ENCODE peak calls at places on chromosomes 16 and 17, in ten cellular contexts. One of them, this sample, is unnamed.

GRCh38 chr17:50647187-50647586 is 12.5 kb downstream of the ABCC3 start:
- DNase-seq in IMR-90: no peak
- DNase-seq in thoracic aorta: no peak
- DNase-seq in heart left ventricle: no peak
- DNase-seq in lower lobe of right lung: no peak
- DNase-seq in adrenal gland: no peak
- DNase-seq in kidney: peak; percentile 18
- DNase-seq in DND-41: no peak
- DNase-seq in lung: no peak
- DNase-seq in SK-N-SH: no peak
- DNase-seq in this sample: no peak

GRCh38 chr16:11114366-11115164 is 141.4 kb downstream of the SOCS1 start:
- DNase-seq in SK-N-SH: no peak
- DNase-seq in kidney: no peak
- DNase-seq in DND-41: peak; percentile 87
- DNase-seq in lower lobe of right lung: no peak
- DNase-seq in thoracic aorta: no peak
- DNase-seq in heart left ventricle: no peak
- DNase-seq in adrenal gland: no peak
- DNase-seq in lung: no peak
- DNase-seq in IMR-90: no peak
- DNase-seq in this sample: no peak

GRCh38 chr17:30551666-30552339 is 74.6 kb downstream of the GOSR1 start:
- DNase-seq in IMR-90: no peak
- DNase-seq in adrenal gland: no peak
- DNase-seq in SK-N-SH: no peak
- DNase-seq in heart left ventricle: no peak
- DNase-seq in lung: no peak
- DNase-seq in thoracic aorta: no peak
- DNase-seq in kidney: no peak
- DNase-seq in lower lobe of right lung: no peak
- DNase-seq in DND-41: no peak
- DNase-seq in this sample: no peak

GRCh38 chr17:72699566-72699965 is 392.9 kb downstream of the SLC39A11 start:
- DNase-seq in kidney: no peak
- DNase-seq in lower lobe of right lung: no peak
- DNase-seq in heart left ventricle: no peak
- DNase-seq in SK-N-SH: no peak
- DNase-seq in IMR-90: peak; percentile 39
- DNase-seq in DND-41: no peak
- DNase-seq in thoracic aorta: no peak
- DNase-seq in lung: no peak
- DNase-seq in adrenal gland: no peak
- DNase-seq in this sample: no peak

GRCh38 chr17:82823004-82823403 is 16.8 kb downstream of the ZNF750 start:
- DNase-seq in kidney: peak; percentile 26
- DNase-seq in DND-41: no peak
- DNase-seq in lower lobe of right lung: peak; percentile 41
- DNase-seq in IMR-90: no peak
- DNase-seq in SK-N-SH: peak; percentile 52
- DNase-seq in lung: no peak
- DNase-seq in heart left ventricle: peak; percentile 48
- DNase-seq in thoracic aorta: no peak
- DNase-seq in adrenal gland: no peak
- DNase-seq in this sample: no peak

GRCh38 chr17:2680961-2681360 is 30.6 kb downstream of the CLUH start:
- DNase-seq in IMR-90: no peak
- DNase-seq in lung: no peak
- DNase-seq in lower lobe of right lung: no peak
- DNase-seq in DND-41: no peak
- DNase-seq in adrenal gland: no peak
- DNase-seq in kidney: no peak
- DNase-seq in thoracic aorta: no peak
- DNase-seq in heart left ventricle: no peak
- DNase-seq in SK-N-SH: no peak
- DNase-seq in this sample: no peak

GRCh38 chr17:42135664-42136653 is 13.4 kb downstream of the HSPB9 start:
- DNase-seq in DND-41: no peak
- DNase-seq in lower lobe of right lung: peak; percentile 90
- DNase-seq in SK-N-SH: no peak
- DNase-seq in lung: peak; percentile 90
- DNase-seq in heart left ventricle: peak; percentile 75
- DNase-seq in thoracic aorta: no peak
- DNase-seq in IMR-90: peak; percentile 85
- DNase-seq in adrenal gland: peak; percentile 92
- DNase-seq in kidney: peak; percentile 93
- DNase-seq in this sample: no peak

GRCh38 chr16:17529982-17530760 is 59.4 kb upstream of the XYLT1 start:
- DNase-seq in thoracic aorta: no peak
- DNase-seq in lung: no peak
- DNase-seq in kidney: no peak
- DNase-seq in lower lobe of right lung: no peak
- DNase-seq in heart left ventricle: no peak
- DNase-seq in SK-N-SH: no peak
- DNase-seq in IMR-90: no peak
- DNase-seq in DND-41: no peak
- DNase-seq in adrenal gland: no peak
- DNase-seq in this sample: no peak

DNA sequence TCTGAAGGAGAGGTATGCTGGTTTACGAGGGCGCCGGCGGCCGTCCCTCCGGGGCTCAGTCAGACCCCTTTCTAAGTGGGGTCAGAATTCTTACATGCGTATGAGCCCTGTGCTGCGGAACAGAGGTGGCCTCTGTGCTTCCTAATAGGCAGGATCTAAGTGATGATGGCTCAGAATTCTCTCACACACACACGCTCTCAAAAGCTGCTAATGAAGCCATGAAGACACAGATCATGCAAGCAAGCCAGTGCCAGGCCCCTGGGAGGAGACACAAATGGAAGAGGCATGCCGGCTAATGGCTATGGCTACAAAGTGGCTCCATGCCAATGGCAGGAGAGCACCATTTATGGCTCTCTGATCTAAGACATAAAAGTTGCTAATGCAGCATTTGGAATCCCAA is 24.7 kb downstream of the NPLOC4 start:
- DNase-seq in SK-N-SH: no peak
- DNase-seq in thoracic aorta: no peak
- DNase-seq in adrenal gland: no peak
- DNase-seq in kidney: peak; percentile 19
- DNase-seq in lung: no peak
- DNase-seq in DND-41: no peak
- DNase-seq in IMR-90: no peak
- DNase-seq in lower lobe of right lung: no peak
- DNase-seq in heart left ventricle: no peak
- DNase-seq in this sample: no peak
- H3K27ac ChIP-seq in SK-N-SH: no peak overlapping the region
- H3K27ac ChIP-seq in thoracic aorta: no peak overlapping the region
- H3K27ac ChIP-seq in adrenal gland: no peak overlapping the region
- H3K27ac ChIP-seq in kidney: no peak overlapping the region
- H3K27ac ChIP-seq in lung: no peak overlapping the region
- H3K27ac ChIP-seq in DND-41: no peak overlapping the region
- H3K27ac ChIP-seq in IMR-90: no peak overlapping the region
- H3K27ac ChIP-seq in lower lobe of right lung: no peak overlapping the region
- H3K27ac ChIP-seq in heart left ventricle: peak overlapping the region; percentile 67
- H3K27ac ChIP-seq in this sample: no peak overlapping the region

GRCh38 chr16:10040136-10041080 is 141.8 kb downstream of the GRIN2A start:
- DNase-seq in thoracic aorta: no peak
- DNase-seq in SK-N-SH: peak; percentile 27
- DNase-seq in heart left ventricle: no peak
- DNase-seq in DND-41: no peak
- DNase-seq in kidney: no peak
- DNase-seq in lower lobe of right lung: no peak
- DNase-seq in lung: no peak
- DNase-seq in IMR-90: no peak
- DNase-seq in adrenal gland: no peak
- DNase-seq in this sample: no peak

GRCh38 chr16:10036951-10037350 is 145.3 kb downstream of the GRIN2A start:
- DNase-seq in thoracic aorta: no peak
- DNase-seq in lower lobe of right lung: no peak
- DNase-seq in kidney: no peak
- DNase-seq in lung: no peak
- DNase-seq in adrenal gland: no peak
- DNase-seq in IMR-90: no peak
- DNase-seq in DND-41: no peak
- DNase-seq in SK-N-SH: no peak
- DNase-seq in heart left ventricle: no peak
- DNase-seq in this sample: no peak

GRCh38 chr16:10045291-10045775 is 136.9 kb downstream of the GRIN2A start:
- DNase-seq in adrenal gland: peak; percentile 72
- DNase-seq in SK-N-SH: no peak
- DNase-seq in heart left ventricle: no peak
- DNase-seq in IMR-90: no peak
- DNase-seq in thoracic aorta: no peak
- DNase-seq in lung: no peak
- DNase-seq in kidney: no peak
- DNase-seq in lower lobe of right lung: no peak
- DNase-seq in DND-41: no peak
- DNase-seq in this sample: no peak

GRCh38 chr16:10037771-10038170 is 144.5 kb downstream of the GRIN2A start:
- DNase-seq in adrenal gland: no peak
- DNase-seq in kidney: no peak
- DNase-seq in lower lobe of right lung: no peak
- DNase-seq in DND-41: no peak
- DNase-seq in lung: no peak
- DNase-seq in thoracic aorta: no peak
- DNase-seq in SK-N-SH: no peak
- DNase-seq in IMR-90: no peak
- DNase-seq in heart left ventricle: no peak
- DNase-seq in this sample: no peak

DNA sequence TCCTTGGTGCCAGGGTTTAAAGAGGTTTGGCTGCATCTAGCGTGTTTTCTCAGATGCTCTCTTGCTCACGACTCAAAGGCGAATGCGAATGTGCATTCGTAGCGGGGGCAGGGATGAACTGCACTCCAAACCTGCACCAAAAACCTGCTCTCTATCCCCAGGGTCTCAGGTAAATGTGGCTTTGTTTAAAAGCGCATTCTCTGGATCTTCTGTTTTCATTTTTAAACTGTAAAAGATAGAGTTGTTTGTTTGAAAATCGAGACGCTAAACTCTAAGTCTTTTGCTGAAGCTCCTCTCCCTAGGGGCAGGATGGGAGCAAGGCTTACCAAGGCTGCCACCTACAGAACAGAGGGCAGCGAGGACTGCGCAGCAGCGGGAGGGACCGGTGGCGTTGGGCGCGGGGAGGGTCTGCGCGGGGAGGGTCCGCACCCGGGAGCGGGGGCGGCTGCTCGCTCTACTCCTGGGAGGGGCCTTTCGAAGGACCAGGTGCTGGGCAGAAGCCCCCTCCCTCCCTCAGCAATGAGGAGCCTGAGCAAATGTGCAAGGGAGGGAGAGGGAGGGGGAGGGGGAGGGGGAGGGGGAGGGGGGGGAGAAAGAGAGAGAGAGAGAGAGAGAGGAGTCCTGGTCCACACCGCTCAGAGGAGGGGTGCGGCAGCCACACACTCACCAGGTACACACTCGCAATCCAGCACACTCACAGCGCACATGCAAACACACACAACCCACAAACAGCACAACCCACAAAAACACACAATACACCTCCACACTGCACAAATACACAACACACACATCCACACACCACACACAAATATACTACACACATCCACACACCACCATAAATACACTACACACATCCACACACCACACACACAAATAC is 142.8 kb downstream of the GRIN2A start:
- DNase-seq in heart left ventricle: no peak
- DNase-seq in adrenal gland: no peak
- DNase-seq in lung: no peak
- DNase-seq in SK-N-SH: peak; percentile 77
- DNase-seq in thoracic aorta: no peak
- DNase-seq in IMR-90: no peak
- DNase-seq in DND-41: no peak
- DNase-seq in kidney: peak; percentile 72
- DNase-seq in lower lobe of right lung: no peak
- DNase-seq in this sample: no peak
- TF ChIP-seq CTCF in heart left ventricle: no peak
- TF ChIP-seq CTCF in adrenal gland: no peak
- TF ChIP-seq CTCF in lung: no peak
- TF ChIP-seq CTCF in SK-N-SH: no peak
- TF ChIP-seq CTCF in thoracic aorta: peak; percentile 33
- TF ChIP-seq CTCF in IMR-90: no peak
- TF ChIP-seq CTCF in DND-41: peak; percentile 33
- TF ChIP-seq CTCF in kidney: peak; percentile 21
- TF ChIP-seq CTCF in lower lobe of right lung: no peak
- TF ChIP-seq CTCF in this sample: no peak

DNA sequence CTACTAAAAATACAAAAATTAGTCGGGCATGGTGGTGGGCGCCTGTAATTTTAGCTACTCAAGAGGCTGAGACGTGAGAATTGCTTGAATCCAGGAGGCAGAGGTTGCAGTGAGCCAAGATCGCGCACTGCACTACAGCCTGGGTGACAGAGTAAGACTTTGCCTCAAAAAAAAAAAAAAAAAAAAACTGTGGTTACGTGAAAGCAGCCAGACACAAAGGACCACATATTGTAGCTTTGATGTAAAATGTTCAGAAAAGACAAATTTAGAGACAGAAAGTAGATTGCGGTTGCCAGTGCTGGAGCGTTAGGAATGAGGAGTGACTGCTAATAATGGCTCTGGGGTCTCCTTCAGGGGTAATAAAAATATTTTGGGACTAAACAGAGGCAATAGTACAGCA is 4.0 kb upstream of the MEAK7 start:
- DNase-seq in thoracic aorta: no peak
- DNase-seq in SK-N-SH: no peak
- DNase-seq in lower lobe of right lung: peak; percentile 28
- DNase-seq in lung: no peak
- DNase-seq in IMR-90: no peak
- DNase-seq in adrenal gland: no peak
- DNase-seq in kidney: no peak
- DNase-seq in heart left ventricle: no peak
- DNase-seq in DND-41: peak; percentile 15
- DNase-seq in this sample: no peak
- H3K4me3 ChIP-seq in thoracic aorta: no peak overlapping the region
- H3K4me3 ChIP-seq in SK-N-SH: no peak overlapping the region
- H3K4me3 ChIP-seq in lower lobe of right lung: no peak overlapping the region
- H3K4me3 ChIP-seq in lung: no peak overlapping the region
- H3K4me3 ChIP-seq in IMR-90: no peak overlapping the region
- H3K4me3 ChIP-seq in adrenal gland: no peak overlapping the region
- H3K4me3 ChIP-seq in kidney: no peak overlapping the region
- H3K4me3 ChIP-seq in heart left ventricle: no peak overlapping the region
- H3K4me3 ChIP-seq in DND-41: no peak overlapping the region
- H3K4me3 ChIP-seq in this sample: no peak overlapping the region

GRCh38 chr16:88436796-88437195 is 16.3 kb upstream of the ZFPM1 start:
- DNase-seq in kidney: no peak
- DNase-seq in DND-41: no peak
- DNase-seq in thoracic aorta: no peak
- DNase-seq in lung: no peak
- DNase-seq in lower lobe of right lung: no peak
- DNase-seq in IMR-90: no peak
- DNase-seq in adrenal gland: no peak
- DNase-seq in SK-N-SH: no peak
- DNase-seq in heart left ventricle: no peak
- DNase-seq in this sample: no peak

GRCh38 chr16:88435437-88436355 is 17.4 kb upstream of the ZFPM1 start:
- DNase-seq in lung: no peak
- DNase-seq in kidney: no peak
- DNase-seq in SK-N-SH: no peak
- DNase-seq in thoracic aorta: no peak
- DNase-seq in lower lobe of right lung: no peak
- DNase-seq in heart left ventricle: no peak
- DNase-seq in DND-41: no peak
- DNase-seq in adrenal gland: no peak
- DNase-seq in IMR-90: no peak
- DNase-seq in this sample: no peak

GRCh38 chr16:88438084-88438870 is 14.8 kb upstream of the ZFPM1 start:
- DNase-seq in adrenal gland: no peak
- DNase-seq in lower lobe of right lung: no peak
- DNase-seq in thoracic aorta: no peak
- DNase-seq in IMR-90: no peak
- DNase-seq in kidney: no peak
- DNase-seq in SK-N-SH: no peak
- DNase-seq in DND-41: no peak
- DNase-seq in lung: no peak
- DNase-seq in heart left ventricle: no peak
- DNase-seq in this sample: no peak

GRCh38 chr16:88439016-88439415 is 14.1 kb upstream of the ZFPM1 start:
- DNase-seq in thoracic aorta: no peak
- DNase-seq in lung: no peak
- DNase-seq in heart left ventricle: no peak
- DNase-seq in IMR-90: no peak
- DNase-seq in SK-N-SH: no peak
- DNase-seq in kidney: no peak
- DNase-seq in lower lobe of right lung: no peak
- DNase-seq in adrenal gland: no peak
- DNase-seq in DND-41: no peak
- DNase-seq in this sample: no peak

DNA sequence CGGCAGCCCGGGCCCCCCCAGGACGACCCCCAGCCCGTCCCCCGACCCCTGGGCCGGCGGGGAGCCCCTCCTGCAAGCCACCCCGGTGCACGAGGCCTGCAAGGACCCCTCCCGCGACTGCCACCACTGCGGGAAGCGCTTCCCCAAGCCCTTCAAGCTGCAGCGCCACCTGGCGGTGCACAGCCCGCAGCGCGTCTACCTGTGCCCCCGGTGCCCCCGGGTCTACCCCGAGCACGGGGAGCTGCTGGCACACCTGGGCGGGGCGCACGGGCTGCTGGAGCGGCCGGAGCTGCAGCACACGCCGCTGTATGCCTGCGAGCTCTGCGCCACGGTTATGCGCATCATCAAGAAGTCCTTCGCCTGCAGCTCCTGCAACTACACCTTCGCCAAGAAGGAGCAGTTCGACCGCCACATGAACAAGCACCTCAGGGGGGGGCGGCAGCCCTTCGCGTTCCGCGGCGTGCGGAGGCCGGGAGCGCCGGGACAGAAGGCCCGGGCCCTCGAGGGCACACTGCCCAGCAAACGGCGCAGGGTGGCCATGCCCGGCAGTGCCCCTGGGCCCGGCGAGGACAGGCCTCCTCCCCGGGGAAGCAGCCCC is 15.6 kb upstream of the ZFPM1 start:
- DNase-seq in DND-41: peak; percentile 56
- DNase-seq in lower lobe of right lung: peak; percentile 69
- DNase-seq in IMR-90: peak; percentile 27
- DNase-seq in thoracic aorta: no peak
- DNase-seq in adrenal gland: peak; percentile 68
- DNase-seq in heart left ventricle: no peak
- DNase-seq in SK-N-SH: peak; percentile 95
- DNase-seq in kidney: no peak
- DNase-seq in lung: peak; percentile 58
- DNase-seq in this sample: peak; percentile 81
- H3K27ac ChIP-seq in DND-41: no peak overlapping the region
- H3K27ac ChIP-seq in lower lobe of right lung: no peak overlapping the region
- H3K27ac ChIP-seq in IMR-90: no peak overlapping the region
- H3K27ac ChIP-seq in thoracic aorta: no peak overlapping the region
- H3K27ac ChIP-seq in adrenal gland: no peak overlapping the region
- H3K27ac ChIP-seq in heart left ventricle: no peak overlapping the region
- H3K27ac ChIP-seq in SK-N-SH: no peak overlapping the region
- H3K27ac ChIP-seq in kidney: no peak overlapping the region
- H3K27ac ChIP-seq in lung: no peak overlapping the region
- H3K27ac ChIP-seq in this sample: no peak overlapping the region

This sample was measured in psoas muscle.